ENCODE peak calls at places on chromosome 5, in eight cellular contexts. One of them, this sample, is unnamed.

GRCh38 chr5:109529520-109529919 is 119.7 kb upstream of the PJA2 start:
- DNase-seq in NCI-H1048: no peak
- DNase-seq in effector memory CD4-positive, alpha-beta T cell: no peak
- DNase-seq in NT2/D1: no peak
- DNase-seq in DMS 273 treated with DMSO at 0.1 percent for 48 hours: peak
- DNase-seq in lower lobe of right lung: no peak
- DNase-seq in nephron progenitor cell: no peak
- DNase-seq in activated T-cell treated with anti-CD3 and anti-CD28 coated beads, Interleukin-2, amount 50 U/mL, for 4 hours: no peak
- DNase-seq in this sample: no peak

GRCh38 chr5:98994636-98995035 is 65.8 kb upstream of the CHD1 start:
- DNase-seq in DMS 273 treated with DMSO at 0.1 percent for 48 hours: no peak
- DNase-seq in lower lobe of right lung: no peak
- DNase-seq in effector memory CD4-positive, alpha-beta T cell: no peak
- DNase-seq in activated T-cell treated with anti-CD3 and anti-CD28 coated beads, Interleukin-2, amount 50 U/mL, for 4 hours: no peak
- DNase-seq in nephron progenitor cell: no peak
- DNase-seq in NT2/D1: no peak
- DNase-seq in NCI-H1048: no peak
- DNase-seq in this sample: no peak

GRCh38 chr5:143153332-143154119 is 250.0 kb downstream of the NR3C1 start:
- DNase-seq in lower lobe of right lung: no peak
- DNase-seq in NT2/D1: no peak
- DNase-seq in DMS 273 treated with DMSO at 0.1 percent for 48 hours: no peak
- DNase-seq in nephron progenitor cell: no peak
- DNase-seq in effector memory CD4-positive, alpha-beta T cell: no peak
- DNase-seq in activated T-cell treated with anti-CD3 and anti-CD28 coated beads, Interleukin-2, amount 50 U/mL, for 4 hours: no peak
- DNase-seq in NCI-H1048: no peak
- DNase-seq in this sample: no peak

GRCh38 chr5:35963381-35963843 is 25.0 kb upstream of the CAPSL start:
- DNase-seq in activated T-cell treated with anti-CD3 and anti-CD28 coated beads, Interleukin-2, amount 50 U/mL, for 4 hours: no peak
- DNase-seq in lower lobe of right lung: no peak
- DNase-seq in NCI-H1048: no peak
- DNase-seq in NT2/D1: peak
- DNase-seq in nephron progenitor cell: peak
- DNase-seq in effector memory CD4-positive, alpha-beta T cell: no peak
- DNase-seq in DMS 273 treated with DMSO at 0.1 percent for 48 hours: no peak
- DNase-seq in this sample: no peak

GRCh38 chr5:107809201-107810034 is 138.7 kb upstream of the EFNA5 start:
- DNase-seq in NT2/D1: no peak
- DNase-seq in nephron progenitor cell: no peak
- DNase-seq in NCI-H1048: no peak
- DNase-seq in activated T-cell treated with anti-CD3 and anti-CD28 coated beads, Interleukin-2, amount 50 U/mL, for 4 hours: no peak
- DNase-seq in DMS 273 treated with DMSO at 0.1 percent for 48 hours: no peak
- DNase-seq in lower lobe of right lung: no peak
- DNase-seq in effector memory CD4-positive, alpha-beta T cell: no peak
- DNase-seq in this sample: no peak

GRCh38 chr5:122077451-122078115 is 476 bp downstream of the LOX start:
- DNase-seq in effector memory CD4-positive, alpha-beta T cell: no peak
- DNase-seq in nephron progenitor cell: peak
- DNase-seq in NT2/D1: no peak
- DNase-seq in activated T-cell treated with anti-CD3 and anti-CD28 coated beads, Interleukin-2, amount 50 U/mL, for 4 hours: no peak
- DNase-seq in DMS 273 treated with DMSO at 0.1 percent for 48 hours: peak
- DNase-seq in NCI-H1048: no peak
- DNase-seq in lower lobe of right lung: no peak
- DNase-seq in this sample: no peak

GRCh38 chr5:60821488-60822284 is 22.4 kb downstream of the ELOVL7 start:
- DNase-seq in lower lobe of right lung: no peak
- DNase-seq in NT2/D1: no peak
- DNase-seq in nephron progenitor cell: no peak
- DNase-seq in NCI-H1048: no peak
- DNase-seq in effector memory CD4-positive, alpha-beta T cell: no peak
- DNase-seq in activated T-cell treated with anti-CD3 and anti-CD28 coated beads, Interleukin-2, amount 50 U/mL, for 4 hours: no peak
- DNase-seq in DMS 273 treated with DMSO at 0.1 percent for 48 hours: no peak
- DNase-seq in this sample: no peak

GRCh38 chr5:130773813-130774212 is 391.2 kb downstream of the HINT1 start:
- DNase-seq in lower lobe of right lung: no peak
- DNase-seq in effector memory CD4-positive, alpha-beta T cell: no peak
- DNase-seq in DMS 273 treated with DMSO at 0.1 percent for 48 hours: no peak
- DNase-seq in nephron progenitor cell: no peak
- DNase-seq in NCI-H1048: no peak
- DNase-seq in activated T-cell treated with anti-CD3 and anti-CD28 coated beads, Interleukin-2, amount 50 U/mL, for 4 hours: no peak
- DNase-seq in NT2/D1: no peak
- DNase-seq in this sample: no peak

GRCh38 chr5:146520731-146521130 is 4.7 kb upstream of the GPR151 start:
- DNase-seq in NCI-H1048: no peak
- DNase-seq in DMS 273 treated with DMSO at 0.1 percent for 48 hours: no peak
- DNase-seq in effector memory CD4-positive, alpha-beta T cell: no peak
- DNase-seq in nephron progenitor cell: no peak
- DNase-seq in NT2/D1: peak
- DNase-seq in activated T-cell treated with anti-CD3 and anti-CD28 coated beads, Interleukin-2, amount 50 U/mL, for 4 hours: no peak
- DNase-seq in lower lobe of right lung: no peak
- DNase-seq in this sample: no peak

GRCh38 chr5:56447232-56447631 is 214.1 kb upstream of the ANKRD55 start:
- DNase-seq in activated T-cell treated with anti-CD3 and anti-CD28 coated beads, Interleukin-2, amount 50 U/mL, for 4 hours: no peak
- DNase-seq in NT2/D1: no peak
- DNase-seq in lower lobe of right lung: no peak
- DNase-seq in effector memory CD4-positive, alpha-beta T cell: no peak
- DNase-seq in DMS 273 treated with DMSO at 0.1 percent for 48 hours: no peak
- DNase-seq in NCI-H1048: no peak
- DNase-seq in nephron progenitor cell: no peak
- DNase-seq in this sample: no peak

GRCh38 chr5:7884491-7885273 is 15.7 kb downstream of the MTRR start:
- DNase-seq in lower lobe of right lung: peak
- DNase-seq in NCI-H1048: no peak
- DNase-seq in activated T-cell treated with anti-CD3 and anti-CD28 coated beads, Interleukin-2, amount 50 U/mL, for 4 hours: no peak
- DNase-seq in nephron progenitor cell: no peak
- DNase-seq in DMS 273 treated with DMSO at 0.1 percent for 48 hours: no peak
- DNase-seq in effector memory CD4-positive, alpha-beta T cell: no peak
- DNase-seq in NT2/D1: no peak
- DNase-seq in this sample: no peak

GRCh38 chr5:56607551-56607950 is 207.8 kb upstream of the MAP3K1 start:
- DNase-seq in lower lobe of right lung: no peak
- DNase-seq in effector memory CD4-positive, alpha-beta T cell: no peak
- DNase-seq in NT2/D1: no peak
- DNase-seq in activated T-cell treated with anti-CD3 and anti-CD28 coated beads, Interleukin-2, amount 50 U/mL, for 4 hours: no peak
- DNase-seq in nephron progenitor cell: no peak
- DNase-seq in DMS 273 treated with DMSO at 0.1 percent for 48 hours: no peak
- DNase-seq in NCI-H1048: no peak
- DNase-seq in this sample: no peak

GRCh38 chr5:123865641-123866040 is 353.7 kb downstream of the CSNK1G3 start:
- DNase-seq in effector memory CD4-positive, alpha-beta T cell: no peak
- DNase-seq in nephron progenitor cell: no peak
- DNase-seq in lower lobe of right lung: no peak
- DNase-seq in activated T-cell treated with anti-CD3 and anti-CD28 coated beads, Interleukin-2, amount 50 U/mL, for 4 hours: no peak
- DNase-seq in DMS 273 treated with DMSO at 0.1 percent for 48 hours: no peak
- DNase-seq in NT2/D1: no peak
- DNase-seq in NCI-H1048: no peak
- DNase-seq in this sample: no peak

GRCh38 chr5:180176191-180176590 is 32.8 kb downstream of the RASGEF1C start:
- DNase-seq in lower lobe of right lung: no peak
- DNase-seq in NT2/D1: no peak
- DNase-seq in effector memory CD4-positive, alpha-beta T cell: no peak
- DNase-seq in NCI-H1048: no peak
- DNase-seq in DMS 273 treated with DMSO at 0.1 percent for 48 hours: no peak
- DNase-seq in nephron progenitor cell: no peak
- DNase-seq in activated T-cell treated with anti-CD3 and anti-CD28 coated beads, Interleukin-2, amount 50 U/mL, for 4 hours: no peak
- DNase-seq in this sample: no peak

GRCh38 chr5:173016621-173017046 is 33.1 kb downstream of the ATP6V0E1 start:
- DNase-seq in nephron progenitor cell: no peak
- DNase-seq in activated T-cell treated with anti-CD3 and anti-CD28 coated beads, Interleukin-2, amount 50 U/mL, for 4 hours: no peak
- DNase-seq in DMS 273 treated with DMSO at 0.1 percent for 48 hours: no peak
- DNase-seq in NCI-H1048: no peak
- DNase-seq in lower lobe of right lung: no peak
- DNase-seq in effector memory CD4-positive, alpha-beta T cell: no peak
- DNase-seq in NT2/D1: no peak
- DNase-seq in this sample: no peak

GRCh38 chr5:150358261-150359095 is 981 bp downstream of the TCOF1 start:
- DNase-seq in NT2/D1: no peak
- DNase-seq in lower lobe of right lung: no peak
- DNase-seq in NCI-H1048: no peak
- DNase-seq in effector memory CD4-positive, alpha-beta T cell: no peak
- DNase-seq in nephron progenitor cell: no peak
- DNase-seq in DMS 273 treated with DMSO at 0.1 percent for 48 hours: no peak
- DNase-seq in activated T-cell treated with anti-CD3 and anti-CD28 coated beads, Interleukin-2, amount 50 U/mL, for 4 hours: no peak
- DNase-seq in this sample: no peak

GRCh38 chr5:135364416-135365262 is 34.4 kb downstream of the MACROH2A1 start:
- DNase-seq in NT2/D1: no peak
- DNase-seq in lower lobe of right lung: no peak
- DNase-seq in activated T-cell treated with anti-CD3 and anti-CD28 coated beads, Interleukin-2, amount 50 U/mL, for 4 hours: no peak
- DNase-seq in nephron progenitor cell: no peak
- DNase-seq in DMS 273 treated with DMSO at 0.1 percent for 48 hours: no peak
- DNase-seq in effector memory CD4-positive, alpha-beta T cell: no peak
- DNase-seq in NCI-H1048: peak
- DNase-seq in this sample: no peak

GRCh38 chr5:158382473-158382872 is 523.5 kb upstream of the CLINT1 start:
- DNase-seq in DMS 273 treated with DMSO at 0.1 percent for 48 hours: peak
- DNase-seq in nephron progenitor cell: no peak
- DNase-seq in NCI-H1048: no peak
- DNase-seq in NT2/D1: no peak
- DNase-seq in activated T-cell treated with anti-CD3 and anti-CD28 coated beads, Interleukin-2, amount 50 U/mL, for 4 hours: no peak
- DNase-seq in effector memory CD4-positive, alpha-beta T cell: no peak
- DNase-seq in lower lobe of right lung: peak
- DNase-seq in this sample: no peak

GRCh38 chr5:101976933-101977332 is 319.2 kb downstream of the SLCO4C1 start:
- DNase-seq in nephron progenitor cell: no peak
- DNase-seq in activated T-cell treated with anti-CD3 and anti-CD28 coated beads, Interleukin-2, amount 50 U/mL, for 4 hours: no peak
- DNase-seq in DMS 273 treated with DMSO at 0.1 percent for 48 hours: no peak
- DNase-seq in lower lobe of right lung: no peak
- DNase-seq in NT2/D1: no peak
- DNase-seq in NCI-H1048: no peak
- DNase-seq in effector memory CD4-positive, alpha-beta T cell: no peak
- DNase-seq in this sample: no peak

GRCh38 chr5:132825165-132825823 is 5.2 kb downstream of the SHROOM1 start:
- DNase-seq in DMS 273 treated with DMSO at 0.1 percent for 48 hours: no peak
- DNase-seq in lower lobe of right lung: no peak
- DNase-seq in nephron progenitor cell: peak
- DNase-seq in NCI-H1048: no peak
- DNase-seq in effector memory CD4-positive, alpha-beta T cell: no peak
- DNase-seq in NT2/D1: no peak
- DNase-seq in activated T-cell treated with anti-CD3 and anti-CD28 coated beads, Interleukin-2, amount 50 U/mL, for 4 hours: no peak
- DNase-seq in this sample: no peak

GRCh38 chr5:180830253-180831138 is 27.9 kb upstream of the MGAT1 start:
- DNase-seq in nephron progenitor cell: no peak
- DNase-seq in NT2/D1: no peak
- DNase-seq in lower lobe of right lung: peak
- DNase-seq in NCI-H1048: no peak
- DNase-seq in DMS 273 treated with DMSO at 0.1 percent for 48 hours: no peak
- DNase-seq in activated T-cell treated with anti-CD3 and anti-CD28 coated beads, Interleukin-2, amount 50 U/mL, for 4 hours: peak
- DNase-seq in effector memory CD4-positive, alpha-beta T cell: peak
- DNase-seq in this sample: peak

GRCh38 chr5:82396396-82396795 is 118.2 kb upstream of the RPS23 start:
- DNase-seq in NT2/D1: no peak
- DNase-seq in activated T-cell treated with anti-CD3 and anti-CD28 coated beads, Interleukin-2, amount 50 U/mL, for 4 hours: no peak
- DNase-seq in NCI-H1048: no peak
- DNase-seq in DMS 273 treated with DMSO at 0.1 percent for 48 hours: no peak
- DNase-seq in lower lobe of right lung: no peak
- DNase-seq in nephron progenitor cell: no peak
- DNase-seq in effector memory CD4-positive, alpha-beta T cell: no peak
- DNase-seq in this sample: no peak

GRCh38 chr5:155114655-155115054 is 101.1 kb downstream of the KIF4B start:
- DNase-seq in activated T-cell treated with anti-CD3 and anti-CD28 coated beads, Interleukin-2, amount 50 U/mL, for 4 hours: no peak
- DNase-seq in nephron progenitor cell: no peak
- DNase-seq in DMS 273 treated with DMSO at 0.1 percent for 48 hours: no peak
- DNase-seq in NT2/D1: no peak
- DNase-seq in NCI-H1048: no peak
- DNase-seq in effector memory CD4-positive, alpha-beta T cell: no peak
- DNase-seq in lower lobe of right lung: no peak
- DNase-seq in this sample: no peak